ENCODE peak calls at places on chromosome 9, in nine cellular contexts. B is transverse colon, W is fibroblast of pulmonary artery, X is Panc1, Q is foreskin fibroblast, R is H1, G is BJ, A is esophagus muscularis mucosa, C is endothelial cell. M is an unnamed sample.

GRCh38 chr9:131739988-131740648 is at the start of gene RAPGEF1:
- DNase-seq in G (no peak), C (peak; percentile 88), B (peak; percentile 77), A (no peak), W (peak; percentile 47), R (no peak), X (no peak), Q (peak; percentile 68), M (peak; percentile 94)

GRCh38 chr9:36827593-36827992 is 206.5 kb downstream of the PAX5 start:
- DNase-seq in C (no peak), R (no peak), X (no peak), W (no peak), A (no peak), B (no peak), Q (no peak), G (no peak), M (no peak)

GRCh38 chr9:87387351-87388055 is 110.2 kb upstream of the DAPK1 start:
- DNase-seq in Q (no peak), W (no peak), B (no peak), X (no peak), A (no peak), G (no peak), R (no peak), C (no peak), M (no peak)

GRCh38 chr9:93667627-93668026 is 91.2 kb downstream of the PHF2 start:
- DNase-seq in G (no peak), W (no peak), X (no peak), C (no peak), R (no peak), Q (no peak), B (peak; percentile 4), A (no peak), M (no peak)

GRCh38 chr9:38062498-38063362 is 6.3 kb downstream of the SHB start:
- DNase-seq in R (no peak), Q (peak; percentile 83), G (no peak), X (no peak), W (peak; percentile 62), B (no peak), C (no peak), A (no peak), M (no peak)

GRCh38 chr9:117403848-117404247 is 11.0 kb downstream of the ASTN2 start:
- DNase-seq in X (no peak), G (no peak), W (no peak), Q (no peak), B (no peak), R (no peak), C (no peak), A (no peak), M (no peak)

GRCh38 chr9:95494416-95495371 is 22.1 kb downstream of the PTCH1 start:
- DNase-seq in R (no peak), Q (no peak), W (no peak), X (no peak), B (peak; percentile 82), A (no peak), G (no peak), C (no peak), M (peak; percentile 82)

GRCh38 chr9:113992276-113992951 is 85.7 kb downstream of the AMBP start:
- DNase-seq in C (no peak), R (no peak), W (no peak), X (no peak), G (no peak), A (no peak), Q (no peak), B (no peak), M (no peak)

GRCh38 chr9:93319301-93319991 is 132.0 kb upstream of the FAM120A start:
- DNase-seq in G (no peak), R (no peak), B (no peak), C (no peak), A (no peak), Q (no peak), W (no peak), X (no peak), M (no peak)

GRCh38 chr9:113454914-113455761 is 8.4 kb upstream of the RGS3 start:
- DNase-seq in C (no peak), W (peak; percentile 92), X (no peak), A (peak; percentile 70), Q (peak; percentile 91), G (peak; percentile 59), B (no peak), R (no peak), M (peak; percentile 39)

GRCh38 chr9:89864257-89864656 is 259.4 kb downstream of the GADD45G start:
- DNase-seq in C (no peak), R (no peak), X (no peak), G (no peak), Q (no peak), W (no peak), A (no peak), B (no peak), M (no peak)

GRCh38 chr9:88922091-88922490 is 69.2 kb upstream of the S1PR3 start:
- DNase-seq in G (no peak), A (no peak), B (peak; percentile 29), Q (no peak), R (no peak), C (no peak), X (no peak), W (no peak), M (no peak)

GRCh38 chr9:74499770-74500583 is 2.8 kb downstream of the RORB start:
- DNase-seq in X (no peak), B (no peak), W (no peak), A (no peak), G (no peak), Q (peak; percentile 4), C (peak; percentile 14), R (no peak), M (peak; percentile 8)

GRCh38 chr9:16145196-16145950 is 592.5 kb downstream of the CCDC171 start:
- DNase-seq in X (no peak), A (no peak), R (no peak), W (no peak), C (no peak), B (no peak), G (no peak), Q (peak; percentile 51), M (no peak)

GRCh38 chr9:37082214-37082765 is 38.1 kb upstream of the ZCCHC7 start:
- DNase-seq in X (no peak), A (no peak), W (peak; percentile 25), C (no peak), B (no peak), G (no peak), Q (no peak), R (no peak), M (no peak)

GRCh38 chr9:25994605-25995004 is 316.4 kb upstream of the TUSC1 start:
- DNase-seq in Q (no peak), A (no peak), R (no peak), C (no peak), G (no peak), B (no peak), X (no peak), W (no peak), M (no peak)

GRCh38 chr9:77488439-77489126 is 159.5 kb downstream of the GNA14 start:
- DNase-seq in A (no peak), G (no peak), Q (peak; percentile 56), C (no peak), B (no peak), W (peak; percentile 56), X (no peak), R (no peak), M (no peak)
- TF ChIP-seq CTCF in A (no peak), G (peak; percentile 64), Q (peak; percentile 61), C (peak; percentile 54), B (no peak), W (peak; percentile 69), X (peak; percentile 53), R (peak; percentile 57), M (no peak)

DNA sequence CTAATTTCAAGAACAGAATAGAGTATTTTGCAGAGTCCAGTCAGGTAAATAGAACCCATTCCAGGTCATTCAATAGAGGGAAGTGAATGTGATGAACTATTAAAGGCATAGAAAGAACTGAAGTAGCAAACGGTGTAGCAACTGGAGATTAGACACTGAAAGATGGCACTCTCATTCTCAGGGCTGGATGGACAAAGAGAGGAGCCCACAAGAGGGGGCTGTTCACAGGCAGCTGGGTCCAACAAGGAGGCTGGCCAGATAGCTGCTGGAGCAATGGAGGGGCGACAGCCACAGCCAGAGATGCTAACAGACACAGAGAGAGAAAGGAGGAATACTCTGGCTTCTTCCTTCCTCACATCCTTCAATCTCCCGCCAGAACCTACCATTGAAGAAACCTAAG is 93.1 kb upstream of the SMARCA2 start:
- DNase-seq in W (no peak), Q (no peak), B (no peak), X (no peak), A (no peak), R (no peak), C (no peak), G (no peak), M (no peak)
- TF ChIP-seq CTCF in W (no peak), Q (no peak), B (no peak), X (no peak), A (no peak), R (peak; percentile 48), C (no peak), G (no peak), M (no peak)

DNA sequence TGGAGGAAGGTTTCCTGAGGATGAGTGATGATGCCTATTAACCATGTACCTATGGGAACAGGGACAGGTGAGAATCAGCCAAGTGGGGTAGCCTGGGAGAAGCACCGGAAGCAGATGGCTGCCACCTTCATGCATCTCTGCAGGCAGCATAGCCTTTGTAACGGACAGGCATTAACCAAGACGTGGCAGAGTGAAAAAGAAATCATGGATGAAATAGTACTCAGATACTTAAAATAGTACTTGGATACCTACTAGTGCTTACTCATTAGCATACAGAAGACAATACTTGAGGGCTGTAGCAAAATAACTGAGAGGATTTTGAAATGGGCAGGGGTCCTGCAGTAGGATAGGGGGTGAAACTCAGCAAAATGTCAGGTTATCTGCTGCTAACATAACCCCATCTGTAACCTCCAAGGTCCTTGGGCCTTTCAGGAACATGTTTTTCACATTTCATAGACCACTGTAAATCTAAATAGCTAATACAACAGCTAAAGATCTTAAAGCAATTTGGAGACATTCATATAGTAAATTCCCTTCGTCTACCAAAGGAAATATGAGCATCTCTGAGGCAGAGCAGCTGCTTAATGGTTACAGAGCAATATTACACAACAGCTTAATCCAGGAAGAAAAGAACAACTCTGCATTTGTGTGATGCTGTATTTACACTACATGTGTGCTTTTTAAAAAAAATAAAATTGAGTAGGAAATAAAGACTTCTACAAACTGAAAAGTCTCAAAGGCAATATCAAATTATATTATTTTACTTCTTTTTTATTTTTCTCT is 154.3 kb downstream of the NFIB start:
- DNase-seq in W (peak; percentile 59), Q (peak; percentile 14), G (no peak), R (no peak), X (no peak), B (no peak), A (no peak), C (no peak), M (no peak)
- TF ChIP-seq CTCF in W (no peak), Q (no peak), G (no peak), R (no peak), X (no peak), B (no peak), A (no peak), C (no peak), M (no peak)

DNA sequence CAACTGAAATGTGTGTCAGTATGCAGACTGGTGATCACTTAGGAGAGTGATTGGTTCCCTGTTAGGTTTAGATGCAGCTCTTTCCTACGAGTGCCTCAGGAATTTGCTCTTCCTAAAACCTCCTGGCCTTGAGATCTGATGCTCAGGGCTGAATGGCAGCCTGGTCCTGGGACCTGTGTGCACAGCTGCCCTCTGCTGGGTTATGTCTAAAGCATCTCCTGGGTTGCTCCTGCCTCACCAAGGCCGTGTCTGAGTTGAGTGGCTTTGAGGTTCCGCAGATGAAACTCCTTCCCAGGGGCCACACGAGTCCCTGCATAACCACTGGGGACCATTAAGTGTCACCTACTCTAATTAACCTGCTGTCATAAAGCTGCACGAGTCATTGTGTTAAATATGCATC is 59.5 kb downstream of the MVB12B start:
- DNase-seq in G (no peak), C (peak; percentile 43), Q (peak; percentile 42), A (no peak), W (peak; percentile 28), B (peak; percentile 56), R (no peak), X (no peak), M (no peak)
- TF ChIP-seq CTCF in G (peak; percentile 33), C (no peak), Q (peak; percentile 18), A (no peak), W (peak; percentile 35), B (peak; percentile 61), R (peak; percentile 56), X (peak; percentile 58), M (peak; percentile 12)

M was measured in GM20000.